ENCODE peak calls at places on chromosomes 7 and 10, in four cellular contexts. E is heart right ventricle, G is body of pancreas, B is bronchial epithelial cell. W is an unnamed sample. For H3K36me3, the result is how much of the 10 kb centered on the place peaks cover.

GRCh38 chr10:102781921-102782542 is 38.3 kb downstream of the WBP1L start:
- DNase-seq in B (peak), E (no peak), G (no peak), W (no peak)

GRCh38 chr10:124975977-124976514 is 34.1 kb downstream of the ZRANB1 start:
- DNase-seq in B (no peak), E (no peak), G (no peak), W (no peak)

GRCh38 chr7:94266278-94266677 is 128.4 kb upstream of the COL1A2 start:
- DNase-seq in G (peak), B (peak), E (peak), W (peak)

GRCh38 chr7:116588641-116589594 is 64.1 kb downstream of the CAV1 start:
- DNase-seq in E (no peak), B (peak), G (no peak), W (peak)

GRCh38 chr10:132815161-132815857 is 29.4 kb upstream of the NKX6-2 start:
- DNase-seq in E (no peak), G (no peak), B (no peak), W (no peak)

GRCh38 chr10:86715156-86715795 is 41.1 kb upstream of the BMPR1A start:
- DNase-seq in G (no peak), E (no peak), B (no peak), W (no peak)

GRCh38 chr10:31739146-31739545 is 189.5 kb downstream of the ARHGAP12 start:
- DNase-seq in G (no peak), B (no peak), E (no peak), W (no peak)

GRCh38 chr7:2701832-2702593 is 14.0 kb downstream of the AMZ1 start:
- DNase-seq in E (no peak), B (no peak), G (peak), W (no peak)

GRCh38 chr10:88218362-88218761 is 354.9 kb downstream of the PTEN start:
- DNase-seq in G (peak), E (no peak), B (no peak), W (no peak)

GRCh38 chr7:31307941-31308340 is 32.6 kb downstream of the NEUROD6 start:
- DNase-seq in B (no peak), E (no peak), G (no peak), W (no peak)

GRCh38 chr10:124542336-124542735 is 80.7 kb downstream of the LHPP start:
- DNase-seq in E (no peak), G (no peak), B (no peak), W (no peak)

GRCh38 chr7:81803267-81803666 is 33.4 kb upstream of the HGF start:
- DNase-seq in E (no peak), G (no peak), B (no peak), W (no peak)

GRCh38 chr7:105188201-105188600 is 174.2 kb downstream of the KMT2E start:
- DNase-seq in E (no peak), G (no peak), B (no peak), W (no peak)

GRCh38 chr7:73852500-73852899 is 8.5 kb upstream of the TMEM270 start:
- DNase-seq in E (no peak), G (no peak), B (no peak), W (no peak)

GRCh38 chr10:3873728-3874461 is 88.9 kb upstream of the KLF6 start:
- DNase-seq in G (no peak), E (peak), B (peak), W (peak)

GRCh38 chr7:54864718-54865117 is 105.7 kb upstream of the SEC61G start:
- DNase-seq in B (peak), G (no peak), E (no peak), W (no peak)

GRCh38 chr10:116105259-116105658 is 167.7 kb downstream of the GFRA1 start:
- DNase-seq in G (no peak), B (no peak), E (no peak), W (no peak)

GRCh38 chr7:154767194-154767593 is 235.7 kb downstream of the PAXIP1 start:
- DNase-seq in G (no peak), E (no peak), B (no peak), W (no peak)

GRCh38 chr10:58645762-58646161 is 133.1 kb downstream of the BICC1 start:
- DNase-seq in B (peak), G (no peak), E (no peak), W (no peak)

GRCh38 chr10:100890696-100891271 is 22.0 kb upstream of the SLF2 start:
- DNase-seq in E (no peak), B (peak), G (no peak), W (no peak)

GRCh38 chr7:154874409-154875113 is 128.4 kb downstream of the PAXIP1 start:
- DNase-seq in B (no peak), E (no peak), G (no peak), W (no peak)

GRCh38 chr10:97230146-97230545 is 44.4 kb upstream of the SLIT1 start:
- DNase-seq in E (no peak), B (peak), G (no peak), W (peak)

GRCh38 chr10:11232222-11232961 is 214.7 kb downstream of the CELF2 start:
- DNase-seq in E (no peak), B (no peak), G (no peak), W (no peak)

GRCh38 chr10:11229893-11230292 is 212.2 kb downstream of the CELF2 start:
- DNase-seq in B (no peak), G (no peak), E (no peak), W (no peak)

GRCh38 chr10:11230706-11231105 is 213.0 kb downstream of the CELF2 start:
- DNase-seq in E (no peak), G (no peak), B (no peak), W (no peak)

GRCh38 chr10:11234857-11235640 is 217.4 kb downstream of the CELF2 start:
- DNase-seq in B (peak), G (no peak), E (no peak), W (no peak)

GRCh38 chr10:11231285-11231684 is 213.6 kb downstream of the CELF2 start:
- DNase-seq in G (no peak), B (no peak), E (no peak), W (no peak)
- H3K36me3 ChIP-seq in G (under half), B (under half), E (half or more), W (under half)

GRCh38 chr7:47474211-47474936 is 107.5 kb downstream of the TNS3 start:
- DNase-seq in E (no peak), B (no peak), G (no peak), W (no peak)
- H3K4me3 ChIP-seq in E (no peak), B (no peak), G (no peak), W (no peak)

DNA sequence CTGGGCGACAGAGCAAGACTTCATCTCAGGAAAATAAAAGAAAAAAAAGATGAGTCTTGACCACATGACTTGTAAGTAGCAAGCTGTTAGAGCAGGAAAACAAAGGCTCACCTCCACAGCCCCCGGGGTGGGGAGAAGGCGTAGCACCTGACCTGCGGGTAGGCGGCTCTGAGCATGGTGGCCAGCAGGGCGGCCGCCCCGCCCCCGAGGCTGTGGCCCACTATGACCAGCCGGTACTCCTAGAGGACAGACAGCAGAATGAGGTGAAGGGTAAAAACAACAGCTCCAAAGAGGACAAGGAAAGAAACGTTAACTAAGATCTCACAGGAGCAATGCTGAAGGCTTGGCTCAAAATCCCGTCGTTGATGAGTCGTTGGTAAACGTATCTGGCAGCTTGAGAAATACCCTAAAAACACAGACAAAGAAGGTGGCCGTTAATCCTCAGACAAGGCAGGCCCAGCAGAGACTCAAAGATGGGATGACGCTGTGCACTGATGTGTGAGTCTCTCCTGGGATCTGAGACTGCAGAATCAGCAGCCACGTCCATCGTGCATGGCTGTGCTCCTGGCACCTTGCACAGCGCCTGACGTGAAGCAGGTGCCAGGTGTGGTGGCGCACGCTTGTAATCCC is 31.1 kb downstream of the DAGLB start:
- DNase-seq in G (no peak), B (no peak), E (no peak), W (no peak)
- TF ChIP-seq CTCF in G (no peak), B (no peak), E (no peak), W (no peak)

GRCh38 chr7:138546829-138547228 is 86.8 kb downstream of the TRIM24 start:
- DNase-seq in E (no peak), B (no peak), G (no peak), W (no peak)
- H3K36me3 ChIP-seq in E (half or more), B (under half), G (under half), W (half or more)

DNA sequence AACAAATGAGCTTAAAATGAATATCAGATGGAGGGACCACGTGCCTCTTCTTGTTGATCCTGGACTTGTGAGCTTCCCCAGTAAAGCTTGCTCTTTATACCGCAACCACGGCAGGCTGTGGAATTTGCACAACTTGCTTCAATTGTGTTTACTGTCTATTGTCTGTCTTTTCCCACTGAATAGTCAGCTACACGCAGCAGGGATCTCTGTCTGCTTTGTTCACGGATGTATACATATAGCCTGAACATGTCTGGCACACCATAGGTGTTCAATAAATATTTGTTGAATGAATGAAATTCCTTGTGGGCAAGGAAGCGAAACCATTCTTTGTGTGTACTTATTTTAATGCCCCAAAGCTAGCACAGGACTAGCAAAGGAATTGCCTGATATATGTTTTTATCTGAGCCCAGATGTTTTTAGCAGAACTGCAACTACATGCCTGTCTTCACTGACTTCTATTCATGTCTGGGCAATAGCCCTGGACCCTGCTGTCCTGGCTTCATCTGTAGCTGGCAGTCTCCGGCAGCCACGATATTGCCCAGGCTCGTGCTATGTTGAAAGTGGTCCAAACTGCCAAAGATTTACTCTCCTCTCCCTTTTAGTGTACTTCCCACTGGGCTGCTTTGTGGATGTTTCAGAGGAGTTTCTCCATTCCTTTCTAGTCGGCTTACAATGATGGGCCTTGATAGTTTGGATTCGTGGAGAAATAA is 29.9 kb upstream of the IFRD1 start:
- DNase-seq in G (no peak), B (peak), E (no peak), W (peak)
- H3K4me3 ChIP-seq in G (no peak), B (no peak), E (no peak), W (no peak)

DNA sequence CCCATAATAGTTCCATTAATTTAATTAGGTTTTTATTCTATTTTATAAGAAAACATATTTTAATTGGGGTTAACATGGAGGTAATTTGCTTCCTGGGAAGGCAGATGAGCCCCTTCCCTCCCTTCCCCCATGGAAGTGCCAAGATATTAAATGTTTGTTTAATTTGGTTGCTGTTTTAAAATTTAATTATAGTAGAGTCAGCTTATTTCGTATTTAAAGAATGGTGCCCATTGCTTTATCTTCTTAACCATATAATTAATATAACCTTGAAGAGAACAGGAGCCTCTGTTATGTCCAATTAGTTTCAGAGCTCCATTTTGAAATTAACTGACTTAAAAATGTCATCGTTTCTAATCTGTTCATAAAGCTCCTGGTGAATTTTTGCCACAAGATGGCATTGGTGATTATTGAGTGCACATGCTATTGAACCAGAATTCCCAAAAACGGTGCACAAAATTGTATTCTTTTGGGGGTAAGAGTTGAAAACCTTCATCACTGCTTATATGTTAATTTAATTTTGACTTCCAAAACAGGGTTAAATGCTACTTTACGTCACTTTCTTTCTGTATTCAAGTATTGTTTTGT is 26.0 kb downstream of the KLHDC10 start:
- DNase-seq in G (no peak), E (no peak), B (no peak), W (no peak)
- TF ChIP-seq CTCF in G (peak), E (no peak), B (no peak), W (peak)

GRCh38 chr7:15084368-15084767 is 181.8 kb upstream of the DGKB start:
- DNase-seq in E (no peak), G (no peak), B (no peak), W (no peak)
- H3K36me3 ChIP-seq in E (under half), G (under half), B (under half), W (under half)

GRCh38 chr10:22715290-22715625 is 880 bp upstream of the PIP4K2A start:
- DNase-seq in B (no peak), E (no peak), G (no peak), W (no peak)
- H3K4me3 ChIP-seq in B (no peak), E (peak), G (no peak), W (no peak)

GRCh38 chr7:100689230-100690135 is 4.6 kb downstream of the GIGYF1 start:
- DNase-seq in E (no peak), G (no peak), B (no peak), W (no peak)
- TF ChIP-seq CTCF in E (no peak), G (no peak), B (no peak), W (no peak)